ENCODE peak calls at places on chromosomes 11 and 22, in six cellular contexts. C is WTC11, S is mucosa of descending colon, J is neural crest cell, I is kidney epithelial cell, T is BJ. L is an unnamed sample.

GRCh38 chr22:44547371-44547770 is 49.3 kb upstream of the RTL6 start:
- DNase-seq in C (no peak), S (no peak), J (no peak), I (no peak), T (no peak), L (no peak)

GRCh38 chr22:23054531-23055257 is 15.6 kb upstream of the GNAZ start:
- DNase-seq in C (peak), S (no peak), J (no peak), I (no peak), T (no peak), L (peak)

GRCh38 chr11:112227002-112227401 is 774 bp downstream of the PTS start:
- DNase-seq in C (no peak), S (no peak), J (no peak), I (no peak), T (no peak), L (peak)

GRCh38 chr11:118111019-118111743 is 24.4 kb upstream of the SMIM35 start:
- DNase-seq in C (no peak), S (peak), J (no peak), I (no peak), T (no peak), L (no peak)

GRCh38 chr11:123386746-123387510 is 43.1 kb upstream of the GRAMD1B start:
- DNase-seq in C (no peak), S (no peak), J (no peak), I (no peak), T (peak), L (no peak)

GRCh38 chr11:33257160-33257896 is at the start of gene HIPK3:
- DNase-seq in C (peak), S (peak), J (peak), I (no peak), T (no peak), L (peak)

GRCh38 chr22:35315855-35316745 is 16.4 kb downstream of the TOM1 start:
- DNase-seq in C (no peak), S (peak), J (no peak), I (no peak), T (no peak), L (no peak)

GRCh38 chr11:76698321-76699043 is 27.9 kb upstream of the LRRC32 start:
- DNase-seq in C (peak), S (no peak), J (no peak), I (no peak), T (no peak), L (no peak)

GRCh38 chr11:109856958-109857357 is 236.2 kb upstream of the ZC3H12C start:
- DNase-seq in C (no peak), S (no peak), J (no peak), I (no peak), T (no peak), L (no peak)

GRCh38 chr11:128757235-128757711 is 63.4 kb downstream of the FLI1 start:
- DNase-seq in C (peak), S (no peak), J (no peak), I (no peak), T (no peak), L (peak)

GRCh38 chr22:46373838-46374662 is 38.5 kb downstream of the TRMU start:
- DNase-seq in C (no peak), S (peak), J (no peak), I (no peak), T (no peak), L (no peak)

GRCh38 chr11:16012125-16012751 is 344.1 kb downstream of the SOX6 start:
- DNase-seq in C (no peak), S (no peak), J (no peak), I (no peak), T (no peak), L (no peak)

GRCh38 chr11:12900496-12900895 is 108.6 kb upstream of the RASSF10 start:
- DNase-seq in C (no peak), S (no peak), J (no peak), I (peak), T (peak), L (no peak)

GRCh38 chr11:57468276-57468675 is 7.9 kb downstream of the RTN4RL2 start:
- DNase-seq in C (no peak), S (no peak), J (no peak), I (no peak), T (no peak), L (no peak)

GRCh38 chr11:70233511-70233919 is 30.4 kb downstream of the FADD start:
- DNase-seq in C (no peak), S (no peak), J (no peak), I (peak), T (peak), L (no peak)

GRCh38 chr11:36350137-36350513 is 54.0 kb downstream of the PRR5L start:
- DNase-seq in C (no peak), S (no peak), J (no peak), I (no peak), T (no peak), L (no peak)

GRCh38 chr22:23569716-23570115 is 10.4 kb downstream of the IGLL1 start:
- DNase-seq in C (no peak), S (no peak), J (no peak), I (no peak), T (no peak), L (no peak)

GRCh38 chr11:88152381-88152780 is 22.9 kb downstream of the RAB38 start:
- DNase-seq in C (no peak), S (no peak), J (no peak), I (no peak), T (no peak), L (no peak)

GRCh38 chr11:111632798-111633197 is 30.5 kb downstream of the SIK2 start:
- DNase-seq in C (no peak), S (no peak), J (no peak), I (no peak), T (no peak), L (no peak)

GRCh38 chr22:21067075-21067900 is 21.5 kb downstream of the LRRC74B start:
- DNase-seq in C (no peak), S (no peak), J (no peak), I (no peak), T (no peak), L (no peak)

GRCh38 chr11:33949201-33949913 is 57.5 kb upstream of the LMO2 start:
- DNase-seq in C (no peak), S (no peak), J (no peak), I (no peak), T (no peak), L (no peak)

GRCh38 chr11:68997124-68997994 is 15.7 kb downstream of the MRGPRF start:
- DNase-seq in C (peak), S (peak), J (no peak), I (no peak), T (no peak), L (no peak)

GRCh38 chr11:11978792-11979486 is 29.5 kb downstream of the DKK3 start:
- DNase-seq in C (no peak), S (peak), J (no peak), I (no peak), T (no peak), L (no peak)

GRCh38 chr22:29003975-29004646 is 57.5 kb downstream of the C22orf31 start:
- DNase-seq in C (peak), S (no peak), J (no peak), I (no peak), T (no peak), L (no peak)

GRCh38 chr11:1382831-1383607 is 6.7 kb upstream of the BRSK2 start:
- DNase-seq in C (peak), S (peak), J (peak), I (no peak), T (no peak), L (peak)
- TF ChIP-seq CTCF in C (no peak), S (no peak), J (peak), I (no peak), T (peak), L (no peak)

DNA sequence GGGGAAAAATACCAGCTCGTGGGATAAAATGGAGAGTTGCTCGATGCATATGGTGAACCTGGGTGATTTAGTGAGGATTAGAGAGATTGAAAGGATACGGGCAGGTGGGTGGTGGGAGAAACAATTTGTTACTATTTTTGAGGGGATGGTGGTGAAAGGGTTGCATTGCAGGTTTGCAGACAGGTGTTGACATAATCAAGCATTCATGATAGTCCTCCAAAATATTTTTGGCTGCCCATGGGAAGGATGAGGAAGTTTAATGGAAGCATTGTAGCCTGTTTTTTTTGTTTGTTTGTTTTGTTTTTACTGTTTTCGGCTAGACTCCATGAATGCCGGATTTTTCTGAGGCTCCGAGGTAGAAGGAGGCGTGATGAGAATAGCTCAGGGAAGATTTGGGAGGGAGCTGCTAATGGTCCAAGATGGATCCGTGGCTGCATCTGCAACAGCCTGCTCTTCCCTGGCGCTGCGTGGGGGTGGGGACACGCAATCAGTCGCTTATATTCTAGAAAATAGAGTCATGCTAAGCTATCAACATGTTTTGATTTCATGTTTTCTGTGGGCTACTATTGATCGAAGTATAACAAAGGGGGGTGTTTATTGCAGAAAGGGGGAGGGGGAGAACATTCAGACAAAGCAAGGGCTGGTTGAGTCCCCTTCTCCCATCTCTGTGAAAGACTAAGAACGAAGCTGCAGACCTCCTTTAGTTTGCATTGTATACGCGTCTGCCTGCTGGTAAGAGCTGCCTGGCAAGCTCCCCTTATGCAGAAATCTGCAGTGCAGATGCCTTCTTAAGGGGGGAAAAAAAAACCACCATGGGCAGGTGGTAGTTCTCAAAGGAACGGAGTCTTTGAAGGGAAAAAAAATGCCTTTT is 980 bp downstream of the RTN3 start:
- DNase-seq in C (no peak), S (peak), J (peak), I (no peak), T (no peak), L (peak)
- TF ChIP-seq CTCF in C (no peak), S (no peak), J (peak), I (peak), T (no peak), L (no peak)

DNA sequence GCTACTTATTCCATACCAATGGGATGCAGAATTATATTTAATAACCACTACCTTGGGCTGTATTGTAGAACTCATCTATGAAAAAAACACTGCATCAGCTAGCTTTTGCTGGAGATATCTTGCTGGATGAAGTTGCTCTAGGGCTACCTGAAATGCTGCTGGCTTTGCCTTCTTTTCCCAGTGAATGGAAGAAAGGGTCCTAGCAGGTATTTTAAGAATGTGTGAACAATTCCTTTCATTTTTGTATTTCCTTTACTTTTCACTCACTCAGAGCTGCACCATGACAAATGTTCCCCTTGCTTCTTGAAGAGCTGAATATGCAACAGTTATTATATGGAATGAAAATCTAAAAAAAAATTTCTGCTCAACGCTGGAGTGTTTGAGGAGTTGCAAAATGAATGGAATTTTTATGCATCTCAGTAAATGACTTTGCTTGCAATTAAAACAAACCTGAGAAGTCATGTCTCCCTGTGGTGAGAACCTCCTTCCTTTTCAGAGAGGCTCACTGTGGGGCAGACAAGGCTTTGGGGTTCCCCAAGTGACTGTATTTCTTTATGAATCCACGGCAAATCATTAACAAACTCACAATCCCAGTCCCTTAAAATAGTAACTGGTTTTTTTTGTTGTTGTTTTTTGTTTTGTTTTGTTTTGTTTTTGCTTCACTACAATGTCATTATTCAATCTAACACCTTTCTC is 566.8 kb upstream of the KIRREL3 start:
- DNase-seq in C (no peak), S (no peak), J (no peak), I (no peak), T (no peak), L (no peak)
- TF ChIP-seq CTCF in C (no peak), S (no peak), J (no peak), I (no peak), T (no peak), L (no peak)

GRCh38 chr11:18270102-18270501 is 4.0 kb downstream of the SAA1 start:
- DNase-seq in C (no peak), S (no peak), J (no peak), I (no peak), T (no peak), L (no peak)
- TF ChIP-seq CTCF in C (no peak), S (no peak), J (no peak), I (no peak), T (no peak), L (no peak)

GRCh38 chr11:83087035-83087434 is 15.3 kb upstream of the RAB30 start:
- DNase-seq in C (no peak), S (no peak), J (no peak), I (no peak), T (no peak), L (no peak)
- TF ChIP-seq CTCF in C (no peak), S (no peak), J (peak), I (peak), T (no peak), L (no peak)

DNA sequence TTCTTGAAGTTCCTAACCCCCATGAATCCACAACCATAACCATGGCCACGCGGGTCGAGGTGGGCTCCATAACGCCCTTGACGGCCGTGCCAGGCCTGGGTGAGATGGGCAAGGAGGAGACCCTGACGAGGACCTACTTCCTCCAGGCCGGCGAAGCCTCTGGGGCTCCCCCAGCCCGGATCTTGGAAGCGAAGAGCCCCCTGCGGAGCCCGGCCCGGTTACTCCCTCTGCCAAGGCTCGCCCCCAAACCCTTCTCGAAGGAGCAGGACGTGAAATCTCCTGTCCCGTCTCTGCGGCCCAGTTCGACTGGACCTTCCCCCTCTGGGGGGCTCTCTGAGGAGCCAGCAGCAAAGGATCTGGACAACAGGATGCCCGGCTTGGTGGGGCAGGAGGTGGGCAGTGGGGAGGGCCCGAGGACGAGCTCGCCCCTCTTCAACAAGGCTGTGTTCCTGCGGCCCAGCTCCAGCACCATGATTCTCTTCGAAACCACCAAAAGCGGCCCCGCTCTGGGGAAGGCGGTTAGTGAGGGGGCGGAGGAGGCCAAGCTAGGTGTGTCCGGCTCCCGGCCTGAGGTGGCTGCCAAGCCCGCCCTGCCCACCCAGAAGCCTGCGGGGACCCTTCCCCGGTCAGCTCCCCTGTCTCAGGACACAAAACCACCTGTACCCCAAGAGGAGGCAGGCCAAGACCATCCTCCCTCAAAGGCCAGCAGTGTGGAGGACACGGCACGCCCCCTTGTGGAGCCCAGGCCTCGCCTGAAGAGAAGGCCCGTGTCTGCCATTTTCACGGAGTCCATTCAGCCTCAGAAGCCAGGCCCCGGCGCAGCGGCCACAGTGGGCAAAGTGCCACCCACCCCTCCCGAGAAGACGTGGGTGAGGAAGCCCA is 75.7 kb downstream of the KIAA1671 start:
- DNase-seq in C (peak), S (peak), J (peak), I (no peak), T (no peak), L (no peak)
- TF ChIP-seq CTCF in C (peak), S (no peak), J (peak), I (peak), T (peak), L (peak)

GRCh38 chr11:1907955-1908354 is 11.5 kb upstream of the TNNT3 start:
- DNase-seq in C (no peak), S (no peak), J (no peak), I (no peak), T (no peak), L (no peak)

GRCh38 chr11:1909524-1909923 is 10.0 kb upstream of the TNNT3 start:
- DNase-seq in C (no peak), S (no peak), J (no peak), I (no peak), T (no peak), L (no peak)

GRCh38 chr11:1906623-1907423 is 12.7 kb upstream of the TNNT3 start:
- DNase-seq in C (no peak), S (no peak), J (no peak), I (no peak), T (no peak), L (no peak)

GRCh38 chr11:1906146-1906545 is 13.4 kb upstream of the TNNT3 start:
- DNase-seq in C (no peak), S (no peak), J (no peak), I (no peak), T (no peak), L (no peak)

DNA sequence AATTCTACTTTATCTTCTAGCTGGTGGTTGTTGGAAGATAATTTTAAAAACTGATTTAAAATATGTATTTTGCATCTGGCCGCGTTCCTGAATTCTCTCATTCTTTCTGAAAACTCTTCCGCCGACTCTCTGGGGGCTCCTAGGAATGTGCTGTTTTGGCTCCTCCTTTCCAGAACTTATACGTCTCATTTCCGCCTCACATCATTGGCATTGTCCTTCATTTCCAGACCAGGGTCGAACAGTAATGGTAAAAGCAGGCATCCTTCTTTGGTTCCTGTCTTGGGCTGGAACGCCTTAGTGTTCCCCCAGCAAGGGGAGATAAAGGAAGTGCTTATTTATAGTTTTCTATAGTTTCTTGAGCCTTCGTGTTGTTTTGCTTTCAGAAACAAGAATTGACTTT is 10.9 kb upstream of the TNNT3 start:
- DNase-seq in C (no peak), S (no peak), J (no peak), I (no peak), T (no peak), L (no peak)
- TF ChIP-seq CTCF in C (no peak), S (no peak), J (no peak), I (no peak), T (no peak), L (no peak)

DNA sequence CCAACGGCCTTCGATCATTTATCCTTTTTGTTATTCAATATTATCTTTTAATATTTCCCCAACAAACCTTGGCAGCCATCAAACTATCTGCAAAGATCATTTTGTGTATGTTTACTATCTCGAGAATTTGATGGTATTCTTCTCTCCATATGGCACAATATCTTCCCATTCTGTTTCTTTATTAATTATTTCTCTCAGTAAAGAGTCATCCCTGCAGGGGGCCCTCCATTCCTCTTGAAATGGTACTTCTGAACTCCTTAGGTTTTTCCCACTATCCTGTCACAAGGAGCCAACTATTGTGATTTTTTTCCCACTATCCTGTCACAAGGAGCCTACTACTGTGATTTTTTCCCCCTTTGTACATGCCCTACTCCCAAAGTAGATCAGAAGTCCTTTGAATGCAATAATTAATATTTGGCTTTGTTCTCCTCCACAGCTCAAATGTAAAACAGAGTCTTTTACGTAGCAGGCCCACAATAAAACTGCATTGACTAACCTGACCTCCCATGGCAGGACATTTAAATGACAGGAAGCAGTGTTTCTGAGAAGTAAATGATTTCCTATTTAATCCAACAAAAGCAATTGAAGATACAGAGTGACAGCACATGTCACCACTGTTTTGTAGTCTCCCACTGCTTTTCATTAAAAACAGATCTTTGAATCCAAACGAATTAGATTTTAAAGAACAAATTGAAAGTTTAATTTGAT is 43.3 kb downstream of the PDGFD start:
- DNase-seq in C (no peak), S (no peak), J (no peak), I (no peak), T (no peak), L (no peak)
- TF ChIP-seq CTCF in C (no peak), S (no peak), J (peak), I (no peak), T (no peak), L (no peak)

DNA sequence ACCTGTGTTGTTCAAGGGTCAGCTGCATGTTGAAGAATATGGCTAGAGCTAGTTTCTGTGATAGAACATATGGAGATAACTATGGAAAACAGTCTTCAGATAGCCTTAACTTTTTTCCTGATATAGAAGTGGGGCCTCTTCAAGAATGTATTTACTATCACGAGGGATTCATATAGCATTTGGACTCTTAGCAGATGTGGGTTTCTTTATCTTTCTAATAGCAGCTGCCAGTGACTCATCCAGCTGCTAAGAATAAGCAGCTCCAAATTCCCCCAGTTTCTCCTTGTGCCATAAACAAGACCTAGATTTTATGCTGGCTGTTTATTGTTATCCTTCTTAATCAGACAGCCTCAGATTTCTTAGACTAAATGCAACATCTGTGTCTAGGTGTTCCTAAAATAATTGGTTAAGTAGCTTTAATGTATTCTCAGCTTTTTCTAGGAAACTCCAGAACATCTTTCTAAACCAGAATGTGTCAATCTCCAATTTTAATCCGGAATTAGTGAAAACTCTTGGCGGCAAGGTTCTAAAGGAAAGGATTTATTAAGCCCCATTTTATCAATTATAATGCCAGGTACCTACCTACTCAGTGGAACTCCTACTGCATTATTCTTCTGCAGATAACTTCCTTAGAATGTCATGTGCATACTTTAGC is 119.8 kb downstream of the CSTPP1 start:
- DNase-seq in C (no peak), S (no peak), J (no peak), I (peak), T (no peak), L (no peak)
- TF ChIP-seq CTCF in C (no peak), S (no peak), J (no peak), I (no peak), T (no peak), L (no peak)

L was measured in GM20000.